ENCODE peak calls at places on chromosomes 3 and 15, in eight cellular contexts. G is SK-N-SH, P is GM23338, M is HepG2, X is HL-60, T is A549, L is GM12878, Y is HCT116. O is an unnamed sample.

GRCh38 chr15:27601239-27601942 is 497.7 kb downstream of the OCA2 start:
- DNase-seq in Y (no peak), G (no peak), M (no peak), P (no peak), X (no peak), L (no peak), T (no peak), O (no peak)

GRCh38 chr3:193595939-193596487 is 3.0 kb downstream of the OPA1 start:
- DNase-seq in Y (no peak), X (no peak), L (no peak), G (no peak), M (no peak), T (no peak), P (peak), O (no peak)

GRCh38 chr15:77497108-77497737 is 76.5 kb downstream of the HMG20A start:
- DNase-seq in G (peak), Y (no peak), L (no peak), X (no peak), P (no peak), T (no peak), M (no peak), O (no peak)

GRCh38 chr3:60262546-60262945 is 988.7 kb downstream of the FHIT start:
- DNase-seq in L (no peak), G (no peak), Y (no peak), X (no peak), T (no peak), M (no peak), P (no peak), O (no peak)

GRCh38 chr3:157529751-157530150 is 26.5 kb upstream of the VEPH1 start:
- DNase-seq in G (no peak), P (no peak), M (no peak), X (no peak), T (no peak), Y (no peak), L (no peak), O (no peak)

GRCh38 chr3:125110016-125110875 is 54.4 kb upstream of the HEG1 start:
- DNase-seq in G (no peak), T (no peak), M (no peak), X (peak), Y (peak), L (no peak), P (no peak), O (no peak)

GRCh38 chr3:197394464-197395321 is 96.3 kb upstream of the DLG1 start:
- DNase-seq in P (no peak), L (peak), Y (peak), T (no peak), M (no peak), G (peak), X (no peak), O (peak)

GRCh38 chr3:100080573-100080972 is 33.7 kb downstream of the FILIP1L start:
- DNase-seq in Y (no peak), M (peak), P (no peak), L (no peak), X (no peak), T (no peak), G (no peak), O (no peak)

GRCh38 chr3:156456771-156457224 is 98.1 kb downstream of the SSR3 start:
- DNase-seq in M (peak), X (no peak), G (no peak), T (no peak), Y (no peak), P (peak), L (no peak), O (no peak)

GRCh38 chr3:126961191-126961790 is 21.6 kb upstream of the PLXNA1 start:
- DNase-seq in L (no peak), P (no peak), G (no peak), T (no peak), X (no peak), Y (no peak), M (no peak), O (no peak)

GRCh38 chr15:52527898-52528464 is 699 bp downstream of the MYO5A start:
- DNase-seq in P (peak), L (no peak), T (peak), Y (no peak), M (no peak), G (peak), X (no peak), O (no peak)

GRCh38 chr3:52021869-52022268 is 26.2 kb upstream of the RPL29 start:
- DNase-seq in Y (no peak), T (no peak), P (no peak), L (no peak), X (no peak), G (peak), M (no peak), O (no peak)

GRCh38 chr3:19757773-19758172 is 176.2 kb downstream of the EFHB start:
- DNase-seq in L (no peak), M (no peak), G (no peak), Y (no peak), X (no peak), T (no peak), P (no peak), O (no peak)

GRCh38 chr3:45557471-45557870 is 37.1 kb upstream of the LIMD1 start:
- DNase-seq in G (no peak), M (no peak), Y (no peak), L (no peak), X (no peak), P (no peak), T (no peak), O (no peak)

GRCh38 chr15:66389859-66390382 is 3.2 kb downstream of the MAP2K1 start:
- DNase-seq in P (no peak), G (no peak), Y (no peak), T (no peak), X (no peak), L (no peak), M (no peak), O (no peak)

GRCh38 chr3:13420817-13421755 is 964 bp upstream of the NUP210 start:
- DNase-seq in X (peak), M (no peak), T (no peak), Y (no peak), P (peak), L (peak), G (no peak), O (no peak)

DNA sequence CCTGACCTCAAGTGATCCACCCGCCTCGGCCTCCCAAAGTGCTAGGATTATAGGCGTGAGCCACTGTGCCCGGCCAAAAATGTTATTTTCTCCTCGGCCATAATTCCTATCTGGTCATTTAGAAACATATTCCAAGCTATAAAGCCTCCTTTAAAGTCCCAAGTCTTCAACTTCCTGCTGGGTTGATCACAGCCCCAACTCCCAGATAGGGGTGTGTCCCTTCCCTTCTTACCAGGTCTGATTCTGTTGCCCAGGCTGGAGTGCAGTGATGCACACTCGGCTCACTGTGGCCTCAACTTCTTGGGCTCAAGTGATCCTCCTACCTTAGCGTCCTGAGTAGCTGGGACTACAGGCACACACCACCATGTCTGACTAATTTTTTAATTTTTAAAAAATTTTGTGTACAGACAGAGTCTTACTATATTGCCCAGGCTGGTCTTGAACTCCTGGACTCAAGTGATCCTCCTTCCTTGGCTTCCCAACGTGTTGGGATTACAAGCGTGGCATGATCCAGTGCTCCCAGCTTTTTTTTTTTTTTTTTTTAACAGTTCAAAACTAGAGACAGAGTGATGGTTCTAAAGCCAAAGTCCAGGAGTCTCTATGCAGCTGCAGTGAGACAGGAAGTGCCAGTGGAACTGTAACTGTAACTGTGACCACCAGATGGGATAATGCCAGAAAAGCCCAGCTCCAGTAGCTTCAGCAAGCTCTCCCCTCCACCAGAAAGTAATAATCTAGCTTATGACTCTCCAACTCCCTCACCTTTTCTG is 8.2 kb upstream of the PRKAR2A start:
- DNase-seq in L (no peak), G (no peak), T (no peak), X (no peak), Y (no peak), M (peak), P (no peak), O (no peak)
- H3K27ac ChIP-seq in L (no peak), G (no peak), T (no peak), X (no peak), Y (no peak), M (peak), P (no peak), O (no peak)

DNA sequence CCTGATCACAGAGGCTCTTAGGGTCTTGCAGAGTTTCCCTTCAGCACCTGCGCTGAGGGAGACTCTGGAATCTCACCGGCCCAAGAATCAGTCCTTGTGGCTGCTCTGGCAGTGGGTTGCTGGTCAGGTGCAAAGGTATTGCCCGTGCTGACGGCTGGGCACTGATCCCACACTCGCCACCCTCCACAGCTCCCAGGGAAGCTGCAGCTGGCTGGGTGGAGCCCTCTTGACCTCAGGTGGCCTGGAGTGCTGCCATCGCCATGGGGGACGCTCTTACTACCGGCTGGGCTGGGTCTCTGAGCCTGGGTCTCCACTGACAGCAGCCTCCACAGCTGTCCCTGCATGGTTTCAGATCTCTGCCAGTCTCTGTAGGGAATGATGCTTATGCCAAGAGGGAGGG is 52.6 kb upstream of the EPHB3 start:
- DNase-seq in P (no peak), L (no peak), X (no peak), M (no peak), G (no peak), T (no peak), Y (no peak), O (no peak)
- TF ChIP-seq REST in P (no peak), L (no peak), X (no peak), M (no peak), G (no peak), T (no peak), Y (no peak), O (no peak)

GRCh38 chr3:151919446-151919845 is 46.0 kb downstream of the SUCNR1 start:
- DNase-seq in M (no peak), T (no peak), X (no peak), P (no peak), Y (no peak), G (no peak), L (no peak), O (no peak)
- H3K27ac ChIP-seq in M (no peak), T (peak), X (no peak), P (no peak), Y (no peak), G (no peak), L (no peak), O (no peak)

GRCh38 chr15:45407786-45408185 is 29.4 kb upstream of the GATM start:
- DNase-seq in P (no peak), L (no peak), Y (no peak), X (no peak), G (no peak), M (no peak), T (no peak), O (no peak)
- TF ChIP-seq REST in P (no peak), L (no peak), Y (no peak), X (no peak), G (no peak), M (no peak), T (no peak), O (no peak)

GRCh38 chr3:42499478-42499871 is 3.0 kb upstream of the VIPR1 start:
- DNase-seq in P (no peak), G (no peak), Y (no peak), L (no peak), M (no peak), X (no peak), T (no peak), O (no peak)

GRCh38 chr3:42498791-42499477 is 3.5 kb upstream of the VIPR1 start:
- DNase-seq in X (no peak), Y (no peak), T (no peak), M (no peak), L (no peak), P (no peak), G (no peak), O (no peak)

GRCh38 chr3:42501321-42501680 is 1.1 kb upstream of the VIPR1 start:
- DNase-seq in P (peak), Y (no peak), M (no peak), X (no peak), L (no peak), T (no peak), G (peak), O (no peak)

GRCh38 chr3:42500909-42501308 is 1.5 kb upstream of the VIPR1 start:
- DNase-seq in Y (no peak), P (peak), T (no peak), G (no peak), M (no peak), X (no peak), L (no peak), O (no peak)

GRCh38 chr3:42500091-42500490 is 2.4 kb upstream of the VIPR1 start:
- DNase-seq in P (no peak), M (no peak), T (no peak), X (no peak), Y (no peak), L (no peak), G (no peak), O (no peak)
- H3K27ac ChIP-seq in P (no peak), M (no peak), T (no peak), X (no peak), Y (no peak), L (no peak), G (no peak), O (no peak)

GRCh38 chr15:36832792-36833191 is 253.4 kb downstream of the CDIN1 start:
- DNase-seq in G (no peak), M (no peak), X (no peak), P (no peak), L (no peak), T (no peak), Y (no peak), O (no peak)

GRCh38 chr15:36827824-36828223 is 248.4 kb downstream of the CDIN1 start:
- DNase-seq in G (no peak), X (no peak), Y (no peak), P (no peak), L (no peak), M (no peak), T (no peak), O (no peak)

GRCh38 chr15:36831125-36831914 is 251.9 kb downstream of the CDIN1 start:
- DNase-seq in G (no peak), T (no peak), L (peak), P (no peak), X (no peak), Y (no peak), M (no peak), O (no peak)

GRCh38 chr15:36831915-36832310 is 252.5 kb downstream of the CDIN1 start:
- DNase-seq in M (no peak), T (no peak), Y (no peak), X (no peak), P (no peak), L (no peak), G (no peak), O (no peak)

GRCh38 chr15:36826948-36827347 is 247.5 kb downstream of the CDIN1 start:
- DNase-seq in M (no peak), L (no peak), X (no peak), T (no peak), Y (no peak), P (no peak), G (peak), O (no peak)
- TF ChIP-seq REST in M (no peak), L (no peak), X (no peak), T (no peak), Y (no peak), P (no peak), G (no peak), O (no peak)

DNA sequence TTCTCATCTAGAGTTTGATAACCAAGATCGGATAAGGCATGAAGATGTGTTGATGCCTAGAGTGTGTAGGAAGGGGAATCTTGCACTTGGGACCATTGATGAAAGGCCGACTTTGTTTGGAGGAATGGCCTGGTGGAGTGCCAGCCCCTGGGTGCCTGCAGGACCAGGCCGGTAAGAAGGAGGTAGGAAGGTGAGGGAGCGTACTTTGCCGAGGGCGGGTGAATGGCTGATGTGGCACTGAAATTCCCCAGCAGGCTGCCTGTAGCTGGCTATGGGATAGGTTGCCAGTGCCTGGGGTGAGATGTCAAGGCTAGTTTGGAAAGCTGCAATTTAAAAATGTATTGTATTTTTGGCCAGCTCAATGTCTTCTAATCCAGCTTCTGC is 244.5 kb upstream of the ZPLD1 start:
- DNase-seq in X (no peak), P (no peak), Y (no peak), M (no peak), T (no peak), L (no peak), G (no peak), O (no peak)
- H3K27ac ChIP-seq in X (no peak), P (no peak), Y (no peak), M (no peak), T (peak), L (no peak), G (no peak), O (no peak)

GRCh38 chr3:71857926-71858325 is 73.0 kb upstream of the PROK2 start:
- DNase-seq in G (no peak), P (no peak), T (no peak), L (no peak), Y (no peak), M (no peak), X (no peak), O (no peak)
- TF ChIP-seq REST in G (no peak), P (no peak), T (no peak), L (no peak), Y (no peak), M (no peak), X (no peak), O (no peak)

GRCh38 chr3:63724987-63725386 is 72.5 kb downstream of the SNTN start:
- DNase-seq in T (peak), Y (no peak), L (no peak), G (peak), X (no peak), P (peak), M (no peak), O (no peak)
- H3K27ac ChIP-seq in T (no peak), Y (no peak), L (no peak), G (no peak), X (no peak), P (no peak), M (no peak), O (no peak)